ENCODE peak calls at places on chromosome 17, in six cellular contexts. S is neural crest cell, N is A549, A is Panc1, M is dorsolateral prefrontal cortex, B is cardiac muscle cell. O is an unnamed sample.

GRCh38 chr17:39151680-39152058 is 232 bp upstream of the PLXDC1 start:
- DNase-seq in N (no peak), S (no peak), A (no peak), M (no peak), B (no peak), O (no peak)

GRCh38 chr17:16989953-16990860 is 18.3 kb upstream of the TNFRSF13B start:
- DNase-seq in A (no peak), N (no peak), S (no peak), B (no peak), M (no peak), O (no peak)

GRCh38 chr17:16975266-16975651 is 3.3 kb upstream of the TNFRSF13B start:
- DNase-seq in A (no peak), N (no peak), M (no peak), B (no peak), S (no peak), O (no peak)

GRCh38 chr17:1197379-1197778 is 17.6 kb upstream of the ABR start:
- DNase-seq in B (peak; percentile 91), A (no peak), N (no peak), S (no peak), M (no peak), O (no peak)

GRCh38 chr17:72349508-72350472 is 229.0 kb downstream of the SOX9 start:
- DNase-seq in B (no peak), M (no peak), A (no peak), N (no peak), S (no peak), O (no peak)

GRCh38 chr17:80104321-80104955 is 3.1 kb downstream of the GAA start:
- DNase-seq in S (no peak), M (no peak), A (no peak), N (no peak), B (peak; percentile 52), O (no peak)

GRCh38 chr17:31492880-31493655 is 101.6 kb downstream of the RAB11FIP4 start:
- DNase-seq in A (no peak), N (no peak), B (no peak), M (no peak), S (no peak), O (no peak)

GRCh38 chr17:27565874-27566672 is 64.9 kb upstream of the LGALS9 start:
- DNase-seq in N (no peak), S (no peak), M (no peak), B (no peak), A (no peak), O (no peak)

GRCh38 chr17:77045441-77046041 is 95.2 kb upstream of the SEC14L1 start:
- DNase-seq in N (no peak), S (no peak), M (no peak), B (peak; percentile 10), A (no peak), O (no peak)

GRCh38 chr17:79951361-79952264 is 84.1 kb downstream of the TBC1D16 start:
- DNase-seq in S (peak; percentile 42), M (peak; percentile 77), B (peak; percentile 94), A (no peak), N (no peak), O (no peak)

GRCh38 chr17:11644265-11645212 is 46.3 kb downstream of the DNAH9 start:
- DNase-seq in S (peak; percentile 47), M (peak; percentile 60), N (peak; percentile 36), B (peak; percentile 70), A (peak; percentile 50), O (peak; percentile 57)

GRCh38 chr17:79917902-79918484 is 78.8 kb upstream of the CBX4 start:
- DNase-seq in A (no peak), B (no peak), N (no peak), S (no peak), M (no peak), O (no peak)

GRCh38 chr17:57507828-57508227 is 237.3 kb downstream of the CCDC182 start:
- DNase-seq in M (no peak), A (no peak), N (no peak), S (no peak), B (no peak), O (no peak)

GRCh38 chr17:34313164-34313563 is 6.1 kb upstream of the CCL8 start:
- DNase-seq in B (peak; percentile 73), S (no peak), M (no peak), N (no peak), A (no peak), O (no peak)

GRCh38 chr17:76402711-76403110 is 18.3 kb downstream of the SPHK1 start:
- DNase-seq in B (peak; percentile 23), S (no peak), A (no peak), M (no peak), N (no peak), O (no peak)

GRCh38 chr17:10136258-10136981 is 62.0 kb downstream of the GAS7 start:
- DNase-seq in S (no peak), B (no peak), A (no peak), N (no peak), M (no peak), O (no peak)

GRCh38 chr17:80348551-80349436 is 66.2 kb upstream of the ENDOV start:
- DNase-seq in N (no peak), B (no peak), M (no peak), A (no peak), S (no peak), O (no peak)

GRCh38 chr17:34527121-34527907 is 52.1 kb upstream of the TMEM132E start:
- DNase-seq in B (no peak), N (no peak), S (no peak), A (no peak), M (no peak), O (no peak)

GRCh38 chr17:28622186-28622585 is 8.2 kb upstream of the RSKR start:
- DNase-seq in N (no peak), B (no peak), A (no peak), M (no peak), S (no peak), O (no peak)

DNA sequence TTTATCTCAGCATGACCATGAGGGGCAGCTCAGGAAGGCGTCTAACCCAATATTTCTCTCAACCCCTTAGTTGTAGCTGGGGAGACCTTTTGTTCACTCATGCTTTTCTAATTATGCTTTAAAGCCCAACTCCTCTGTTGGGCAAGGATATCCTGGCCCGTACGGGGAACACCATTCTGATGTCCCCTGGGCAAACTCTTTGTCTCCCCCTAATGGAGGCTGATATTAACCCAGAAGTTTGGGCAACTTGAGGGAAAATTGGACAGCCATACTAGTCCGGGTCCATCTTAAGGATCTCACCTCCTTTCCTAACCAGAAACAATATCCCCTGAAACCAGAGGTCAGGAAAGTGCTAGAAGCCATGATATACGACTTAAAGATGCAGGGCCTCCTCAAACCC is 143.7 kb upstream of the COX10 start:
- DNase-seq in N (no peak), S (no peak), M (no peak), B (no peak), A (no peak), O (no peak)
- TF ChIP-seq CTCF in N (no peak), S (no peak), M (no peak), B (peak; percentile 3), A (peak; percentile 30), O (no peak)

GRCh38 chr17:78313735-78314648 is 45.9 kb downstream of the SOCS3 start:
- DNase-seq in N (peak; percentile 98), M (no peak), B (peak; percentile 79), S (peak; percentile 30), A (no peak), O (peak; percentile 98)
- TF ChIP-seq CTCF in N (no peak), M (peak; percentile 11), B (no peak), S (peak; percentile 17), A (no peak), O (no peak)

GRCh38 chr17:49471089-49471683 is 23.9 kb upstream of the NGFR start:
- DNase-seq in N (no peak), M (peak; percentile 60), S (peak; percentile 23), B (no peak), A (no peak), O (no peak)
- TF ChIP-seq CTCF in N (no peak), M (no peak), S (no peak), B (no peak), A (no peak), O (no peak)

GRCh38 chr17:74963656-74964055 is 8.9 kb downstream of the HID1 start:
- DNase-seq in M (no peak), N (no peak), S (no peak), A (no peak), B (no peak), O (no peak)
- TF ChIP-seq CTCF in M (no peak), N (no peak), S (no peak), A (no peak), B (peak; percentile 26), O (peak; percentile 13)

GRCh38 chr17:42124256-42124655 is 1.7 kb downstream of the HSPB9 start:
- DNase-seq in S (no peak), B (no peak), M (no peak), N (no peak), A (no peak), O (no peak)
- TF ChIP-seq CTCF in S (no peak), B (no peak), M (no peak), N (no peak), A (no peak), O (peak; percentile 14)

DNA sequence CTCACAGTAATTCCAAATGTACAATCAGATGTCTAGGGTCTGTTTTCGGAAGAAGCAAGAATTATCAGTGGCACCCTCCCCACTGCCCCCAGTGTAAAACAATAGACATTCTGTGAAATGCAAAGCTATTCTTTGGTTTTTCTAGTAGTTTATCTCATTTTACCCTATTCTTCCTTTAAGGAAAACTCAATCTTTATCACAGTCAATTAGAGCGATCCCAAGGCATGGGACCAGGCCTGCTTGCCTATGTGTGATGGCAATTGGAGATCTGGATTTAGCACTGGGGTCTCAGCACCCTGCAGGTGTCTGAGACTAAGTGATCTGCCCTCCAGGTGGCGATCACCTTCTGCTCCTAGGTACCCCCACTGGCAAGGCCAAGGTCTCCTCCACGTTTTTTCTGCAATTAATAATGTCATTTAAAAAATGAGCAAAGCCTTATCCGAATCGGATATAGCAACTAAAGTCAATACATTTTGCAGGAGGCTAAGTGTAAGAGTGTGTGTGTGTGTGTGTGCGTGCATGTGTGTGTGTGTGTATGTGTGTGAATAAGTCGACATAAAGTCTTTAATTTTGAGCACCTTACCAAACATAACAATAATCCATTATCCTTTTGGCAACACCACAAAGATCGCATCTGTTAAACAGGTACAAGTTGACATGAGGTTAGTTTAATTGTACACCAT is 59.7 kb downstream of the HLF start:
- DNase-seq in S (no peak), N (no peak), M (no peak), B (no peak), A (no peak), O (no peak)
- TF ChIP-seq CTCF in S (no peak), N (no peak), M (no peak), B (no peak), A (no peak), O (no peak)